ENCODE peak calls at places on chromosomes 11 and 22, in seven cellular contexts. B is GM10248, K is thoracic aorta, T is neural progenitor cell, M is cardiac muscle cell, C is dorsolateral prefrontal cortex, Y is choroid plexus epithelial cell. D is an unnamed sample.

GRCh38 chr22:47286590-47286989 is 524.1 kb downstream of the TBC1D22A start:
- DNase-seq in K (no peak), C (no peak), M (no peak), Y (no peak), T (no peak), B (no peak), D (peak)

GRCh38 chr22:38793721-38794466 is at the start of gene DNAL4:
- DNase-seq in T (peak), K (peak), M (peak), C (peak), B (peak), Y (peak), D (peak)

GRCh38 chr11:130131957-130132850 is 27.4 kb upstream of the ST14 start:
- DNase-seq in M (peak), T (peak), C (no peak), K (no peak), B (peak), Y (peak), D (peak)

GRCh38 chr11:83836883-83837654 is 550.9 kb upstream of the CCDC90B start:
- DNase-seq in T (peak), M (peak), K (no peak), B (peak), Y (peak), C (peak), D (peak)

GRCh38 chr22:27107824-27108223 is 450.4 kb downstream of the MIAT start:
- DNase-seq in K (peak), T (no peak), Y (peak), M (no peak), C (no peak), B (no peak), D (no peak)

GRCh38 chr22:30945653-30946052 is 22.9 kb downstream of the MORC2 start:
- DNase-seq in Y (no peak), C (no peak), T (no peak), K (no peak), M (no peak), B (no peak), D (no peak)

GRCh38 chr11:122167100-122167499 is 51.1 kb upstream of the BLID start:
- DNase-seq in K (no peak), M (no peak), Y (peak), T (no peak), B (no peak), C (no peak), D (no peak)

GRCh38 chr11:117882539-117882938 is 6.1 kb upstream of the FXYD6 start:
- DNase-seq in B (no peak), M (peak), K (no peak), Y (no peak), C (peak), T (no peak), D (no peak)

GRCh38 chr11:121936781-121937447 is 179.1 kb downstream of the BLID start:
- DNase-seq in C (no peak), B (no peak), Y (peak), T (no peak), K (no peak), M (no peak), D (no peak)

GRCh38 chr11:123103326-123103980 is 41.5 kb upstream of the HSPA8 start:
- DNase-seq in Y (peak), T (peak), K (peak), M (peak), B (no peak), C (peak), D (peak)

GRCh38 chr11:126192386-126192785 is 19.1 kb downstream of the RPUSD4 start:
- DNase-seq in C (no peak), K (no peak), B (no peak), M (no peak), T (no peak), Y (no peak), D (no peak)

GRCh38 chr11:120771551-120772060 is 252.3 kb upstream of the TBCEL start:
- DNase-seq in Y (no peak), C (no peak), B (no peak), K (no peak), M (no peak), T (no peak), D (no peak)

GRCh38 chr11:44589301-44589700 is 23.8 kb downstream of the CD82 start:
- DNase-seq in M (no peak), K (no peak), C (no peak), T (no peak), Y (peak), B (no peak), D (no peak)

DNA sequence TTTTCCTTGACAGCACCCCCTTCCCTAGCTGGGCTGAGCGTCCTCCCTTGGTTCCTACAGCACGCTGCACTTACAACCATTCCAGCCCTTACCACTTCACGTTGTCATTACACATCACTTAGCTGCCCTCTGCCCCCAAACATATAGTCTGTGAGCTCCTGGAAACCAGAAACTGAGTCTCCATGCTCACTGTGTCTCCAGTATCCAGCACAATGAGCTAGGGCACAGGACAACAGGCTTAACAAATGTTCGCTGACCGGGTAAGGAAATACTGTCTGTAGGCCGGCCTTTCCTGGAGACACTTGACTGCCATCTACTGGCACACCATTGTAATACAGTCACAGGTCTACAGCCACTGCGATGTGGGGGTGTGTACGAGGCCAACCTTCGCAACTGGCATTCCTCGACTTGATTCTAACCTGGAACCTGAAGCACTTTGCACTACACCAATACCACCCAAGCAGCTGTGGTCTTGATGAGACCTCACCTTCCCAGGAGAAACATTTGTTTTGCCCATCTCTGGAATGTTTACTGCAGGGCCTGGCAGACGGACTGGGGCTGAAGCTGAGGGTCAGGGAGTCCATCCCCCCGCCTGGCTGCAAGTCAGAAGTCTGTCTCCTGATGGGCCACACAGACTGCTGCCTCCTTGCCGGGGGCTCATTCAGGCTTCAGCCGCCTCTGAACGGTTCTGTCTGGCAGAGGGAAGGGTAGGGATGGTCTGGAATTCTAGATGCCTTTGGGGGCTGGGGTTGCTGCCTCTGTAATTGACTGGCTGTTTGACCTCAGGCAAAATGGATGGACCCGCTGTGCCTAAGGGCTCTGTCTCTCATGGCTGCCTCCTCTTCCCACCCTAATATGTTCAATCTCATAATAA is 72.0 kb downstream of the SYN3 start:
- DNase-seq in T (peak), M (peak), K (peak), B (peak), Y (peak), C (peak), D (peak)
- TF ChIP-seq CTCF in T (peak), M (peak), K (peak), B (peak), Y (peak), C (peak), D (peak)

GRCh38 chr11:131889760-131890620 is 519.6 kb downstream of the NTM start:
- DNase-seq in C (no peak), B (no peak), M (peak), K (no peak), T (peak), Y (peak), D (no peak)
- TF ChIP-seq CTCF in C (no peak), B (no peak), M (no peak), K (no peak), T (peak), Y (peak), D (no peak)

GRCh38 chr11:73563539-73564200 is 34.2 kb downstream of the FAM168A start:
- DNase-seq in C (no peak), Y (no peak), K (no peak), B (no peak), T (no peak), M (no peak), D (no peak)
- TF ChIP-seq CTCF in C (no peak), Y (no peak), K (no peak), B (no peak), T (no peak), M (no peak), D (no peak)

GRCh38 chr11:77468527-77468926 is 5.4 kb downstream of the PAK1 start:
- DNase-seq in Y (no peak), T (no peak), B (no peak), M (no peak), C (no peak), K (no peak), D (no peak)
- TF ChIP-seq CTCF in Y (no peak), T (no peak), B (no peak), M (no peak), C (no peak), K (no peak), D (no peak)

D was measured in GM13976.